ENCODE peak calls at places on chromosome 22, in eight cellular contexts. Z is ovary, I is transverse colon, J is keratinocyte, A is mesendoderm, L is spleen, H is K562, T is neuronal stem cell. D is an unnamed sample. For H3K4me1 and H3K36me3, the result is how much of the 10 kb centered on the place peaks cover.

GRCh38 chr22:38953577-38954413 is 3.6 kb upstream of the APOBEC3A start:
- DNase-seq in L (peak), A (no peak), T (no peak), J (no peak), I (peak), H (peak), Z (no peak), D (no peak)

GRCh38 chr22:17194213-17194612 is 25.0 kb downstream of the ADA2 start:
- DNase-seq in T (no peak), H (no peak), I (no peak), Z (no peak), J (no peak), A (peak), L (no peak), D (no peak)

GRCh38 chr22:46338636-46339035 is 3.1 kb downstream of the TRMU start:
- DNase-seq in I (no peak), Z (no peak), H (no peak), J (no peak), L (peak), T (no peak), A (no peak), D (no peak)

GRCh38 chr22:42167066-42167465 is 36.5 kb upstream of the CYP2D6 start:
- DNase-seq in Z (no peak), I (no peak), H (no peak), J (no peak), T (no peak), A (no peak), L (no peak), D (no peak)

GRCh38 chr22:48223488-48224190 is 1461.2 kb downstream of the TBC1D22A start:
- DNase-seq in A (no peak), Z (no peak), J (no peak), H (no peak), L (peak), T (no peak), I (no peak), D (no peak)

GRCh38 chr22:48621085-48621484 is 1206.6 kb downstream of the BRD1 start:
- DNase-seq in Z (no peak), T (no peak), I (no peak), J (no peak), A (no peak), L (no peak), H (no peak), D (no peak)

GRCh38 chr22:37561209-37562048 is 1.1 kb downstream of the CDC42EP1 start:
- DNase-seq in L (peak), Z (peak), J (no peak), T (peak), A (peak), H (peak), I (peak), D (peak)

GRCh38 chr22:38249301-38249700 is 23.5 kb downstream of the TMEM184B start:
- DNase-seq in T (no peak), A (no peak), I (no peak), H (no peak), L (no peak), J (no peak), Z (no peak), D (no peak)

GRCh38 chr22:30408388-30409101 is 11.7 kb downstream of the SEC14L2 start:
- DNase-seq in L (no peak), T (no peak), I (no peak), A (no peak), H (no peak), Z (no peak), J (no peak), D (no peak)

GRCh38 chr22:48826546-48826945 is 1001.1 kb downstream of the BRD1 start:
- DNase-seq in H (no peak), A (no peak), Z (no peak), J (no peak), L (no peak), T (no peak), I (no peak), D (no peak)

GRCh38 chr22:42747701-42748513 is 27.2 kb upstream of the A4GALT start:
- DNase-seq in L (no peak), I (no peak), A (peak), J (no peak), T (no peak), H (no peak), Z (no peak), D (no peak)

GRCh38 chr22:44325718-44326548 is 13.2 kb upstream of the SHISAL1 start:
- DNase-seq in I (no peak), T (no peak), A (no peak), J (no peak), L (no peak), H (no peak), Z (no peak), D (no peak)

GRCh38 chr22:39384750-39385480 is 14.7 kb upstream of the TAB1 start:
- DNase-seq in L (no peak), T (peak), I (no peak), A (peak), H (peak), Z (no peak), J (no peak), D (no peak)

GRCh38 chr22:45503816-45504702 is 1.4 kb downstream of the FBLN1 start:
- DNase-seq in H (no peak), Z (no peak), I (no peak), A (peak), T (peak), L (no peak), J (no peak), D (no peak)

GRCh38 chr22:28716686-28717085 is 24.9 kb downstream of the CHEK2 start:
- DNase-seq in H (no peak), L (no peak), T (no peak), I (no peak), J (no peak), Z (no peak), A (no peak), D (no peak)

GRCh38 chr22:28711820-28712777 is 29.5 kb downstream of the CHEK2 start:
- DNase-seq in Z (peak), I (no peak), T (no peak), J (peak), L (no peak), H (peak), A (peak), D (no peak)

GRCh38 chr22:28711341-28711740 is 30.3 kb downstream of the CHEK2 start:
- DNase-seq in H (no peak), Z (no peak), J (no peak), L (no peak), A (no peak), T (no peak), I (no peak), D (no peak)

GRCh38 chr22:28710889-28711285 is 30.7 kb downstream of the CHEK2 start:
- DNase-seq in A (no peak), J (no peak), L (no peak), I (no peak), T (no peak), Z (no peak), H (no peak), D (no peak)

DNA sequence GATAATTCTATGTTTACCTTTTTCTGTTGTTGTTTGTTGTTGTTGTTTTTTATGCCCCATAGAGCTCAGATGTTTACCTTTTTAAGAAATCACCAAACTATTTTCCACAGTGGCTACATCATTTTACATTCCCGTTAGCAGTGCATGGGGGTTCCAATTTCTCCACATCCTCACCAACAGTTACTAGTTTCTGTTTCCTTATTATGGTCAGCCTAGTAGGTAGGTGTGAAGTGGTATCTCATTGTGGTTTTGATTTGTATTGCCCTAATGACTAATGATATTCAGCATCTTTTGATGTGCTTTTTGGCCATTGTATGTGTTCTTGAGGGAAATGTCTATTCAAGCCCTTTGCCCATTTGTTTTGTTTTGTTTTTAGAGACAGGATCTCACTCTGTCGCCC is 27.6 kb downstream of the CHEK2 start:
- DNase-seq in A (no peak), H (no peak), I (no peak), T (no peak), Z (no peak), L (no peak), J (no peak), D (no peak)
- H3K4me1 ChIP-seq in A (under half), H (under half), I (under half), T (under half), Z (under half), L (under half), J (under half), D (under half)

DNA sequence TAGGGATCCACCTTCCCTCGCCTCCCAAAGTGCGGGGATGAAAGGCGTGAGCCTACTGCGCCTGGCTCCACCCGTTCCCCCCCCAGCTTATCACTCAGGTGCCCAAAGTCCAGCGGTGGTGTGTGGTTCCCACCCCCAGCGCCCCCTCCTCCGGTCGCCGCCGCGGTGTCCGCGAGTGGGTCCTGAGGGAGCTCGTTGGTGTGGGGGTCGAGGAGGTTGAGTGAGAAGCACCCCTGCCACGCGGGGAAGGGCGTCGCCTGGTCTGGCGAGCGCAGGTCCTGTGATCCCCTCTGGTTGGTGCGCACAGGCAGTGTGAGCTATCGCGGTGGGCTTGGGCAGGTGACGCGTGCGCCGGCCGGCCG is 3900.6 kb upstream of the OR11H1 start:
- DNase-seq in L (peak), T (no peak), I (no peak), Z (no peak), J (no peak), H (no peak), A (no peak), D (no peak)
- H3K36me3 ChIP-seq in L (under half), T (under half), I (under half), Z (under half), J (under half), H (under half), A (under half), D (under half)

GRCh38 chr22:28627791-28628190 is 51.8 kb downstream of the TTC28 start:
- DNase-seq in I (no peak), A (no peak), H (no peak), T (no peak), Z (no peak), L (no peak), J (no peak), D (no peak)
- H3K4me1 ChIP-seq in I (under half), A (under half), H (under half), T (under half), Z (under half), L (under half), J (under half), D (under half)

GRCh38 chr22:35422936-35423335 is 23.0 kb downstream of the MCM5 start:
- DNase-seq in L (no peak), H (no peak), I (no peak), T (no peak), J (no peak), A (no peak), Z (no peak), D (no peak)
- H3K36me3 ChIP-seq in L (under half), H (half or more), I (under half), T (half or more), J (under half), A (under half), Z (under half), D (half or more)

GRCh38 chr22:20519558-20519957 is 12.1 kb downstream of the MED15 start:
- DNase-seq in I (no peak), Z (no peak), A (no peak), T (no peak), H (no peak), J (no peak), L (no peak), D (no peak)
- H3K4me1 ChIP-seq in I (under half), Z (under half), A (under half), T (under half), H (under half), J (half or more), L (under half), D (under half)

GRCh38 chr22:29331658-29332300 is 16.3 kb upstream of the RASL10A start:
- DNase-seq in Z (no peak), H (no peak), L (no peak), T (no peak), I (no peak), J (no peak), A (no peak), D (no peak)
- H3K36me3 ChIP-seq in Z (under half), H (under half), L (under half), T (under half), I (under half), J (under half), A (under half), D (under half)